ENCODE peak calls at places on chromosomes 11 and 22, in five cellular contexts. D, Z, E, B and N are unnamed samples.

GRCh38 chr11:69922015-69922595 is 102.9 kb upstream of the FGF3 start:
- DNase-seq in D (no peak), Z (no peak), E (no peak), B (no peak), N (no peak)

GRCh38 chr22:29387921-29388758 is at the start of gene AP1B1:
- DNase-seq in D (peak; percentile 82), Z (peak; percentile 94), E (peak; percentile 90), B (peak; percentile 69), N (peak; percentile 85)

GRCh38 chr22:46576556-46577351 is 39.3 kb upstream of the CELSR1 start:
- DNase-seq in D (no peak), Z (peak; percentile 90), E (no peak), B (no peak), N (no peak)

GRCh38 chr11:61543606-61544306 is 35.2 kb downstream of the LRRC10B start:
- DNase-seq in D (no peak), Z (no peak), E (peak; percentile 30), B (no peak), N (no peak)

GRCh38 chr11:24963879-24964278 is 467.0 kb downstream of the LUZP2 start:
- DNase-seq in D (no peak), Z (no peak), E (no peak), B (no peak), N (no peak)

GRCh38 chr11:86099727-86100320 is 30.9 kb upstream of the PICALM start:
- DNase-seq in D (no peak), Z (no peak), E (peak; percentile 34), B (no peak), N (peak; percentile 6)

GRCh38 chr11:69984457-69985261 is 93.5 kb upstream of the ANO1 start:
- DNase-seq in D (no peak), Z (no peak), E (no peak), B (no peak), N (no peak)

GRCh38 chr11:96051820-96052219 is 127.9 kb upstream of the MTMR2 start:
- DNase-seq in D (no peak), Z (no peak), E (no peak), B (peak; percentile 73), N (no peak)

GRCh38 chr11:117818036-117818858 is 6.3 kb downstream of the FXYD2 start:
- DNase-seq in D (no peak), Z (peak; percentile 19), E (no peak), B (no peak), N (no peak)

DNA sequence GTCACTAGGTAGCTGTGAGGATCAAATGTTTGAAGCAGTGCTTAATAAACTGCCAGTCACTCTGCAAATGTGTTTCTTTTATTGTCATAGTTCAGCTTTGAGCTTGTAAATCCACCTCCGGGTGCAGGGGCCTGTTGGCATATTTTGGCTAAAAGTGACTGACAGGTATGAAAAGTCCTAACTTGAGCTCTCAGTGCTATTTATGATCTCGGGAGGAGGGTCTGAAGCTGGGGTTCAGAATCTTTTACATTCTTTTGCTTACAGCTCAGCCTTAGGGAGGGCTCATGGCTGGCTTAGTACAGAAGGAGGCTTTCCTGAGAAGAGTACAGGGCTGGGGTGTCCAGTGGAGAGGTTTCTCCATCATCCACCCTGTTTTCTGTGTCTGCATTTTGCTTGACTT is 1.5 kb downstream of the ASPHD2 start:
- DNase-seq in D (no peak), Z (no peak), E (no peak), B (no peak), N (no peak)
- H3K4me3 ChIP-seq in D (no peak overlapping the region), Z (no peak overlapping the region), E (no peak overlapping the region), B (peak overlapping the region; percentile 92), N (no peak overlapping the region)

DNA sequence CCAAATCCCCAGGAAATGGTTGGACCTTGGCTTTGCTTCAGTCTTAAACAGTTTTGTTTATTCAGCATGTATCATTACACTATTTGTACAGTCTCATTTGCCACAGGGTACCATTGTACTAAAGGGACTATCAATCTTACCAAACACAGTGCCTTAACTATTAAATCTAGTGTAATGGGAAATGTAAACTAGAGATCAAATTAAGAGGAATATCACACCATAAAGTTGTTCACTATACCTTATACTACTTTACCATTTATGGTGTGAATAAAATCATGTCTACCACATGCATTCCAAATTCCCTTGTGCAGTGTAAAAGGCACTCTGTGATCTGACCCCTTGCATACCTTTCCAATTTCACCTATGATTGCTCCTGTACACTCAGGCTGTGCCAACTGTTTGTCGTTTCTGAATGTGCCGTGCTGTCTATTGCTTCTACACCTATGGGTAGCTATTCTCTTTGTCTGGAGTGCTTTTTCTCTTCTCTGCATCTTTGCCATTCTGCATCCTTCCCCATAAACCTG is 273.8 kb downstream of the SOX6 start:
- DNase-seq in D (no peak), Z (no peak), E (peak; percentile 19), B (no peak), N (no peak)
- TF ChIP-seq GABPA in D (no peak), Z (no peak), E (no peak), B (no peak), N (no peak)

GRCh38 chr22:42314709-42315391 is 44.4 kb upstream of the TCF20 start:
- DNase-seq in D (no peak), Z (no peak), E (no peak), B (no peak), N (no peak)
- H3K4me3 ChIP-seq in D (no peak overlapping the region), Z (no peak overlapping the region), E (no peak overlapping the region), B (no peak overlapping the region), N (no peak overlapping the region)

DNA sequence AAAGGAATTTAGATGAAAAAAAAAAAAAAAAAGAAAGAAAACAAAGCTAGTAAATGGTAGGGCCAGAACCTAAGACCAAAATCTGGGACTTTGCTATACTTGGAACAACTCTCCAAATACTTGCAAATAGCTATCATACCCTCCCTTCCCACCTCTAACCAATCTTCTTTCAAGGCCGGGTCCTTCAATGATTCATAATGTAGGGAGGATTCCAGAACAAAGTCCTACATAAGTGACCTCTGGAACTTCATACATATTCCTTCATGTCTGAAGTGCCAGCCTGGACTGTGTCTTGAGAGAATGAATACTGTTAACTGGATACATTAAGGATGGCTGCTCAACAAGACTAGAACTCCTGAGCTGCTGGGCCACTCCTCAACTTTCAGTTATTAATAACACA is 9.9 kb downstream of the STK33 start:
- DNase-seq in D (no peak), Z (no peak), E (no peak), B (no peak), N (no peak)
- TF ChIP-seq GABPA in D (no peak), Z (no peak), E (no peak), B (no peak), N (no peak)